ENCODE peak calls at places on chromosomes 4 and X, in six cellular contexts. L is PC-9, E is T-helper 22 cell, M is tibial artery, V is A172, D is SHP77 treated with DMSO at 0.1 percent for 48 hours. C is an unnamed sample.

GRCh38 chrX:39152106-39152649 is 350.9 kb downstream of the MID1IP1 start:
- DNase-seq in V (no peak), M (no peak), E (no peak), D (no peak), L (no peak), C (no peak)

GRCh38 chr4:173500841-173501591 is 29.0 kb downstream of the HAND2 start:
- DNase-seq in V (no peak), L (no peak), D (no peak), M (no peak), E (no peak), C (no peak)

GRCh38 chrX:111719426-111720210 is 38.6 kb downstream of the ALG13 start:
- DNase-seq in V (no peak), M (no peak), L (no peak), E (no peak), D (no peak), C (peak)

GRCh38 chr4:48683784-48684666 is 96.1 kb downstream of the FRYL start:
- DNase-seq in D (no peak), V (no peak), M (no peak), E (no peak), L (no peak), C (no peak)

GRCh38 chrX:150848914-150849365 is 49.5 kb downstream of the CD99L2 start:
- DNase-seq in M (no peak), L (peak), D (peak), V (no peak), E (no peak), C (no peak)

GRCh38 chr4:5592272-5592671 is 116.1 kb downstream of the EVC2 start:
- DNase-seq in M (no peak), V (no peak), E (no peak), L (no peak), D (no peak), C (no peak)

GRCh38 chr4:660401-660800 is 13.7 kb downstream of the ATP5ME start:
- DNase-seq in M (no peak), V (no peak), D (no peak), E (no peak), L (no peak), C (no peak)

GRCh38 chr4:57044996-57045395 is 65.2 kb downstream of the IGFBP7 start:
- DNase-seq in V (peak), M (no peak), E (no peak), D (no peak), L (no peak), C (peak)

GRCh38 chrX:112738347-112739033 is 58.8 kb upstream of the LHFPL1 start:
- DNase-seq in E (no peak), D (no peak), L (no peak), M (no peak), V (no peak), C (no peak)

GRCh38 chr4:158356331-158356730 is 146.0 kb downstream of the TMEM144 start:
- DNase-seq in M (no peak), V (peak), D (no peak), E (no peak), L (no peak), C (peak)

GRCh38 chrX:136961594-136962135 is 72.1 kb downstream of the GPR101 start:
- DNase-seq in M (no peak), L (no peak), E (no peak), D (no peak), V (no peak), C (peak)

GRCh38 chr4:85932371-85933305 is 427.2 kb downstream of the MAPK10 start:
- DNase-seq in V (no peak), D (no peak), M (no peak), L (no peak), E (no peak), C (peak)

GRCh38 chr4:139696491-139696890 is 30.9 kb downstream of the MGST2 start:
- DNase-seq in V (no peak), M (no peak), E (no peak), D (no peak), L (no peak), C (no peak)

GRCh38 chr4:73864973-73865372 is 4.2 kb upstream of the CXCL1 start:
- DNase-seq in E (no peak), V (no peak), M (no peak), D (no peak), L (no peak), C (no peak)

GRCh38 chrX:15441464-15441863 is 51.7 kb downstream of the PIR start:
- DNase-seq in V (no peak), E (no peak), L (no peak), M (no peak), D (no peak), C (no peak)

GRCh38 chr4:101020956-101021355 is 326.4 kb downstream of the PPP3CA start:
- DNase-seq in M (no peak), E (peak), V (peak), L (no peak), D (no peak), C (peak)

GRCh38 chrX:21838937-21839333 is 482 bp upstream of the MBTPS2 start:
- DNase-seq in E (no peak), M (no peak), L (no peak), D (no peak), V (peak), C (peak)

GRCh38 chrX:43744284-43744683 is 88.2 kb downstream of the MAOA start:
- DNase-seq in M (no peak), D (no peak), V (no peak), E (no peak), L (no peak), C (no peak)

GRCh38 chr4:93646225-93646930 is 182.2 kb upstream of the ATOH1 start:
- DNase-seq in L (no peak), E (no peak), V (peak), D (no peak), M (no peak), C (no peak)

GRCh38 chrX:21400408-21401121 is 26.3 kb downstream of the CNKSR2 start:
- DNase-seq in L (no peak), M (no peak), V (no peak), D (no peak), E (no peak), C (no peak)

GRCh38 chr4:8774071-8774470 is 97.6 kb downstream of the HMX1 start:
- DNase-seq in D (no peak), L (no peak), V (no peak), E (no peak), M (no peak), C (no peak)

GRCh38 chr4:76615999-76616398 is 181.0 kb downstream of the SHROOM3 start:
- DNase-seq in L (no peak), M (no peak), E (no peak), V (no peak), D (no peak), C (no peak)

C was measured in astrocyte of the hippocampus.